ENCODE peak calls at places on chromosomes 13 and 19, in ten cellular contexts. One of them, this sample, is unnamed.

GRCh38 chr19:33432408-33433170 is 59.1 kb downstream of the CEBPG start:
- DNase-seq in HTR-8/SVneo: no peak
- DNase-seq in A172: no peak
- DNase-seq in AG04450: no peak
- DNase-seq in H54: no peak
- DNase-seq in H7: peak; percentile 35
- DNase-seq in heart right ventricle: no peak
- DNase-seq in mucosa of descending colon: no peak
- DNase-seq in nucleus accumbens: no peak
- DNase-seq in NCI-H345: peak; percentile 41
- DNase-seq in this sample: no peak

GRCh38 chr13:35475131-35475959 is 1.1 kb downstream of the MAB21L1 start:
- DNase-seq in A172: peak; percentile 39
- DNase-seq in nucleus accumbens: no peak
- DNase-seq in H54: peak; percentile 35
- DNase-seq in mucosa of descending colon: peak; percentile 9
- DNase-seq in NCI-H345: no peak
- DNase-seq in AG04450: no peak
- DNase-seq in heart right ventricle: peak; percentile 31
- DNase-seq in HTR-8/SVneo: no peak
- DNase-seq in H7: peak; percentile 63
- DNase-seq in this sample: peak; percentile 65

GRCh38 chr13:19737844-19738557 is 44.7 kb downstream of the PSPC1 start:
- DNase-seq in HTR-8/SVneo: no peak
- DNase-seq in AG04450: no peak
- DNase-seq in heart right ventricle: no peak
- DNase-seq in mucosa of descending colon: no peak
- DNase-seq in A172: no peak
- DNase-seq in H7: no peak
- DNase-seq in nucleus accumbens: no peak
- DNase-seq in NCI-H345: no peak
- DNase-seq in H54: no peak
- DNase-seq in this sample: no peak

GRCh38 chr13:21615427-21615826 is 11.5 kb upstream of the MICU2 start:
- DNase-seq in nucleus accumbens: no peak
- DNase-seq in HTR-8/SVneo: no peak
- DNase-seq in NCI-H345: no peak
- DNase-seq in mucosa of descending colon: no peak
- DNase-seq in AG04450: no peak
- DNase-seq in A172: no peak
- DNase-seq in heart right ventricle: no peak
- DNase-seq in H7: no peak
- DNase-seq in H54: no peak
- DNase-seq in this sample: no peak

GRCh38 chr19:34508540-34508939 is 27.0 kb downstream of the WTIP start:
- DNase-seq in H54: no peak
- DNase-seq in mucosa of descending colon: no peak
- DNase-seq in H7: peak; percentile 35
- DNase-seq in heart right ventricle: no peak
- DNase-seq in A172: no peak
- DNase-seq in nucleus accumbens: no peak
- DNase-seq in HTR-8/SVneo: no peak
- DNase-seq in NCI-H345: no peak
- DNase-seq in AG04450: no peak
- DNase-seq in this sample: no peak

GRCh38 chr19:2798733-2799132 is 13.4 kb downstream of the THOP1 start:
- DNase-seq in AG04450: no peak
- DNase-seq in mucosa of descending colon: no peak
- DNase-seq in H7: no peak
- DNase-seq in heart right ventricle: peak; percentile 79
- DNase-seq in nucleus accumbens: no peak
- DNase-seq in NCI-H345: no peak
- DNase-seq in H54: peak; percentile 74
- DNase-seq in HTR-8/SVneo: no peak
- DNase-seq in A172: peak; percentile 58
- DNase-seq in this sample: peak; percentile 38

GRCh38 chr19:1849999-1850398 is 1.7 kb upstream of the REXO1 start:
- DNase-seq in nucleus accumbens: no peak
- DNase-seq in NCI-H345: no peak
- DNase-seq in mucosa of descending colon: no peak
- DNase-seq in H7: no peak
- DNase-seq in HTR-8/SVneo: no peak
- DNase-seq in H54: no peak
- DNase-seq in A172: no peak
- DNase-seq in AG04450: no peak
- DNase-seq in heart right ventricle: no peak
- DNase-seq in this sample: no peak

GRCh38 chr19:1236566-1236965 is 1.2 kb downstream of the CBARP start:
- DNase-seq in HTR-8/SVneo: no peak
- DNase-seq in H7: peak; percentile 90
- DNase-seq in mucosa of descending colon: no peak
- DNase-seq in A172: no peak
- DNase-seq in H54: no peak
- DNase-seq in heart right ventricle: no peak
- DNase-seq in nucleus accumbens: no peak
- DNase-seq in AG04450: no peak
- DNase-seq in NCI-H345: peak; percentile 29
- DNase-seq in this sample: no peak

GRCh38 chr19:54431255-54431838 is 16.1 kb downstream of the TTYH1 start:
- DNase-seq in mucosa of descending colon: no peak
- DNase-seq in NCI-H345: peak; percentile 48
- DNase-seq in H7: no peak
- DNase-seq in AG04450: no peak
- DNase-seq in heart right ventricle: no peak
- DNase-seq in HTR-8/SVneo: no peak
- DNase-seq in A172: peak; percentile 55
- DNase-seq in nucleus accumbens: no peak
- DNase-seq in H54: no peak
- DNase-seq in this sample: peak; percentile 34

GRCh38 chr13:113421673-113422270 is 31.5 kb downstream of the ADPRHL1 start:
- DNase-seq in HTR-8/SVneo: no peak
- DNase-seq in H7: no peak
- DNase-seq in heart right ventricle: no peak
- DNase-seq in mucosa of descending colon: peak; percentile 36
- DNase-seq in nucleus accumbens: no peak
- DNase-seq in NCI-H345: no peak
- DNase-seq in H54: no peak
- DNase-seq in A172: no peak
- DNase-seq in AG04450: peak; percentile 13
- DNase-seq in this sample: no peak

GRCh38 chr19:42657551-42657950 is 62.8 kb upstream of the CEACAM8 start:
- DNase-seq in H54: no peak
- DNase-seq in NCI-H345: no peak
- DNase-seq in A172: peak; percentile 18
- DNase-seq in HTR-8/SVneo: no peak
- DNase-seq in nucleus accumbens: no peak
- DNase-seq in AG04450: no peak
- DNase-seq in heart right ventricle: no peak
- DNase-seq in mucosa of descending colon: no peak
- DNase-seq in H7: no peak
- DNase-seq in this sample: no peak

GRCh38 chr13:99272481-99272880 is 14.3 kb upstream of the GPR18 start:
- DNase-seq in H54: no peak
- DNase-seq in AG04450: no peak
- DNase-seq in A172: no peak
- DNase-seq in mucosa of descending colon: no peak
- DNase-seq in heart right ventricle: no peak
- DNase-seq in H7: no peak
- DNase-seq in HTR-8/SVneo: no peak
- DNase-seq in NCI-H345: no peak
- DNase-seq in nucleus accumbens: no peak
- DNase-seq in this sample: no peak

GRCh38 chr19:19115954-19116353 is 22.3 kb downstream of the TMEM161A start:
- DNase-seq in mucosa of descending colon: peak; percentile 67
- DNase-seq in H7: peak; percentile 91
- DNase-seq in nucleus accumbens: no peak
- DNase-seq in H54: peak; percentile 37
- DNase-seq in HTR-8/SVneo: no peak
- DNase-seq in A172: peak; percentile 28
- DNase-seq in NCI-H345: no peak
- DNase-seq in AG04450: no peak
- DNase-seq in heart right ventricle: no peak
- DNase-seq in this sample: no peak

GRCh38 chr19:4371898-4372629 is 28.3 kb downstream of the SH3GL1 start:
- DNase-seq in NCI-H345: no peak
- DNase-seq in heart right ventricle: no peak
- DNase-seq in HTR-8/SVneo: no peak
- DNase-seq in A172: no peak
- DNase-seq in AG04450: no peak
- DNase-seq in H7: no peak
- DNase-seq in H54: no peak
- DNase-seq in nucleus accumbens: no peak
- DNase-seq in mucosa of descending colon: no peak
- DNase-seq in this sample: no peak

GRCh38 chr13:60933638-60934037 is 482.0 kb downstream of the PCDH20 start:
- DNase-seq in HTR-8/SVneo: no peak
- DNase-seq in A172: no peak
- DNase-seq in nucleus accumbens: no peak
- DNase-seq in AG04450: no peak
- DNase-seq in H54: no peak
- DNase-seq in NCI-H345: no peak
- DNase-seq in mucosa of descending colon: no peak
- DNase-seq in heart right ventricle: no peak
- DNase-seq in H7: no peak
- DNase-seq in this sample: no peak

GRCh38 chr13:69556540-69557196 is 551.0 kb upstream of the ATXN8OS start:
- DNase-seq in NCI-H345: no peak
- DNase-seq in nucleus accumbens: no peak
- DNase-seq in mucosa of descending colon: no peak
- DNase-seq in A172: no peak
- DNase-seq in AG04450: no peak
- DNase-seq in heart right ventricle: no peak
- DNase-seq in H7: no peak
- DNase-seq in H54: no peak
- DNase-seq in HTR-8/SVneo: no peak
- DNase-seq in this sample: no peak

GRCh38 chr13:23656637-23657036 is 86.4 kb downstream of the TNFRSF19 start:
- DNase-seq in A172: no peak
- DNase-seq in H7: no peak
- DNase-seq in heart right ventricle: peak; percentile 77
- DNase-seq in HTR-8/SVneo: no peak
- DNase-seq in AG04450: peak; percentile 84
- DNase-seq in NCI-H345: peak; percentile 2
- DNase-seq in H54: no peak
- DNase-seq in nucleus accumbens: no peak
- DNase-seq in mucosa of descending colon: peak; percentile 12
- DNase-seq in this sample: no peak

GRCh38 chr19:1874554-1875185 is 10.6 kb downstream of the ABHD17A start:
- DNase-seq in mucosa of descending colon: no peak
- DNase-seq in H7: no peak
- DNase-seq in H54: no peak
- DNase-seq in HTR-8/SVneo: no peak
- DNase-seq in A172: no peak
- DNase-seq in AG04450: no peak
- DNase-seq in heart right ventricle: no peak
- DNase-seq in NCI-H345: no peak
- DNase-seq in nucleus accumbens: no peak
- DNase-seq in this sample: no peak

GRCh38 chr13:92821324-92821723 is 405.3 kb upstream of the GPC6 start:
- DNase-seq in heart right ventricle: no peak
- DNase-seq in nucleus accumbens: no peak
- DNase-seq in H54: no peak
- DNase-seq in HTR-8/SVneo: no peak
- DNase-seq in AG04450: no peak
- DNase-seq in mucosa of descending colon: no peak
- DNase-seq in A172: no peak
- DNase-seq in NCI-H345: peak; percentile 43
- DNase-seq in H7: no peak
- DNase-seq in this sample: no peak

GRCh38 chr19:28307460-28307859 is 905.5 kb downstream of the UQCRFS1 start:
- DNase-seq in A172: no peak
- DNase-seq in NCI-H345: no peak
- DNase-seq in nucleus accumbens: no peak
- DNase-seq in AG04450: no peak
- DNase-seq in HTR-8/SVneo: no peak
- DNase-seq in H54: no peak
- DNase-seq in H7: no peak
- DNase-seq in mucosa of descending colon: no peak
- DNase-seq in heart right ventricle: no peak
- DNase-seq in this sample: no peak

GRCh38 chr19:36672368-36672767 is 5.7 kb upstream of the ZNF461 start:
- DNase-seq in H54: no peak
- DNase-seq in H7: no peak
- DNase-seq in heart right ventricle: no peak
- DNase-seq in NCI-H345: no peak
- DNase-seq in HTR-8/SVneo: no peak
- DNase-seq in A172: no peak
- DNase-seq in mucosa of descending colon: no peak
- DNase-seq in AG04450: no peak
- DNase-seq in nucleus accumbens: no peak
- DNase-seq in this sample: no peak

GRCh38 chr19:38209671-38210457 is 14.2 kb downstream of the DPF1 start:
- DNase-seq in NCI-H345: no peak
- DNase-seq in A172: no peak
- DNase-seq in AG04450: no peak
- DNase-seq in H7: peak; percentile 91
- DNase-seq in HTR-8/SVneo: no peak
- DNase-seq in mucosa of descending colon: peak; percentile 27
- DNase-seq in nucleus accumbens: peak; percentile 74
- DNase-seq in H54: no peak
- DNase-seq in heart right ventricle: peak; percentile 75
- DNase-seq in this sample: peak; percentile 33

GRCh38 chr19:39599116-39599515 is 3.2 kb upstream of the LGALS13 start:
- DNase-seq in AG04450: no peak
- DNase-seq in mucosa of descending colon: peak; percentile 20
- DNase-seq in HTR-8/SVneo: no peak
- DNase-seq in H7: peak; percentile 18
- DNase-seq in H54: peak; percentile 9
- DNase-seq in A172: peak; percentile 32
- DNase-seq in nucleus accumbens: no peak
- DNase-seq in NCI-H345: no peak
- DNase-seq in heart right ventricle: peak; percentile 13
- DNase-seq in this sample: peak; percentile 1

GRCh38 chr13:99916366-99917103 is 55.0 kb downstream of the ZIC5 start:
- DNase-seq in AG04450: peak; percentile 33
- DNase-seq in NCI-H345: peak; percentile 78
- DNase-seq in mucosa of descending colon: peak; percentile 58
- DNase-seq in heart right ventricle: peak; percentile 19
- DNase-seq in H7: peak; percentile 89
- DNase-seq in HTR-8/SVneo: peak; percentile 65
- DNase-seq in H54: peak; percentile 93
- DNase-seq in A172: peak; percentile 76
- DNase-seq in nucleus accumbens: no peak
- DNase-seq in this sample: peak; percentile 90

GRCh38 chr19:46386151-46386550 is 27.2 kb downstream of the CCDC8 start:
- DNase-seq in mucosa of descending colon: no peak
- DNase-seq in NCI-H345: no peak
- DNase-seq in heart right ventricle: no peak
- DNase-seq in A172: no peak
- DNase-seq in H54: no peak
- DNase-seq in HTR-8/SVneo: no peak
- DNase-seq in AG04450: no peak
- DNase-seq in H7: no peak
- DNase-seq in nucleus accumbens: no peak
- DNase-seq in this sample: no peak

GRCh38 chr13:113978741-113979481 is 5.0 kb upstream of the C13orf46 start:
- DNase-seq in nucleus accumbens: no peak
- DNase-seq in H54: no peak
- DNase-seq in AG04450: no peak
- DNase-seq in HTR-8/SVneo: no peak
- DNase-seq in NCI-H345: peak; percentile 27
- DNase-seq in H7: no peak
- DNase-seq in mucosa of descending colon: no peak
- DNase-seq in A172: no peak
- DNase-seq in heart right ventricle: no peak
- DNase-seq in this sample: no peak

This sample was measured in cerebellar cortex.